ENCODE peak calls at places on chromosomes 16 and 17, in nine cellular contexts. F is DND-41; G is left ventricle myocardium inferior; E is HL-60; K is dorsolateral prefrontal cortex; D is PC-9; A is HCT116; I is CD4-positive, alpha-beta memory T cell; P is stomach. B is an unnamed sample.

GRCh38 chr16:23692190-23692837 is 13.6 kb downstream of the PLK1 start:
- DNase-seq in F (no peak), G (no peak), E (no peak), K (no peak), D (no peak), A (no peak), I (no peak), P (no peak), B (no peak)

GRCh38 chr17:66829883-66830282 is 5.0 kb upstream of the CACNG5 start:
- DNase-seq in F (no peak), G (no peak), E (no peak), K (no peak), D (no peak), A (no peak), I (no peak), P (no peak), B (no peak)

GRCh38 chr17:17144916-17145665 is 61.0 kb downstream of the PLD6 start:
- DNase-seq in F (no peak), G (no peak), E (no peak), K (no peak), D (no peak), A (no peak), I (no peak), P (no peak), B (no peak)

GRCh38 chr17:43309505-43310329 is 75.9 kb upstream of the RNU2-1 start:
- DNase-seq in F (no peak), G (no peak), E (no peak), K (no peak), D (no peak), A (no peak), I (peak), P (no peak), B (no peak)

GRCh38 chr17:66904760-66905637 is 59.5 kb upstream of the CACNG4 start:
- DNase-seq in F (no peak), G (peak), E (no peak), K (no peak), D (peak), A (no peak), I (no peak), P (peak), B (no peak)

GRCh38 chr17:33475594-33475993 is 182.5 kb upstream of the ASIC2 start:
- DNase-seq in F (no peak), G (no peak), E (no peak), K (no peak), D (no peak), A (no peak), I (no peak), P (no peak), B (no peak)

GRCh38 chr17:79874329-79874981 is 35.2 kb upstream of the CBX4 start:
- DNase-seq in F (peak), G (no peak), E (no peak), K (no peak), D (no peak), A (peak), I (peak), P (no peak), B (no peak)

GRCh38 chr17:69506489-69506888 is 92.0 kb downstream of the MAP2K6 start:
- DNase-seq in F (no peak), G (no peak), E (no peak), K (no peak), D (no peak), A (no peak), I (no peak), P (no peak), B (no peak)

GRCh38 chr17:7258731-7259554 is 3.3 kb downstream of the CLDN7 start:
- DNase-seq in F (no peak), G (no peak), E (no peak), K (no peak), D (no peak), A (peak), I (no peak), P (no peak), B (no peak)

GRCh38 chr16:69179255-69180010 is 7.5 kb upstream of the SNTB2 start:
- DNase-seq in F (no peak), G (peak), E (peak), K (no peak), D (peak), A (no peak), I (no peak), P (peak), B (no peak)

GRCh38 chr17:40699359-40699758 is 4.2 kb downstream of the KRT24 start:
- DNase-seq in F (no peak), G (no peak), E (no peak), K (no peak), D (no peak), A (no peak), I (no peak), P (no peak), B (no peak)

GRCh38 chr17:37506678-37507077 is 17.0 kb downstream of the DUSP14 start:
- DNase-seq in F (peak), G (no peak), E (peak), K (peak), D (peak), A (peak), I (no peak), P (no peak), B (no peak)

GRCh38 chr17:50833396-50834125 is 1.8 kb upstream of the WFIKKN2 start:
- DNase-seq in F (no peak), G (no peak), E (no peak), K (no peak), D (no peak), A (no peak), I (no peak), P (no peak), B (no peak)

GRCh38 chr17:57954421-57955182 is 610 bp downstream of the CUEDC1 start:
- DNase-seq in F (no peak), G (peak), E (no peak), K (peak), D (peak), A (no peak), I (no peak), P (peak), B (no peak)

GRCh38 chr16:64434526-64435069 is 687.3 kb downstream of the CDH11 start:
- DNase-seq in F (no peak), G (no peak), E (no peak), K (no peak), D (no peak), A (no peak), I (no peak), P (no peak), B (no peak)

GRCh38 chr17:73783382-73783766 is 139.1 kb upstream of the SDK2 start:
- DNase-seq in F (no peak), G (no peak), E (no peak), K (no peak), D (no peak), A (no peak), I (no peak), P (no peak), B (no peak)

GRCh38 chr16:3549906-3550305 is 27.3 kb downstream of the NLRC3 start:
- DNase-seq in F (no peak), G (no peak), E (no peak), K (no peak), D (no peak), A (no peak), I (no peak), P (no peak), B (no peak)

GRCh38 chr16:89026121-89026612 is 49.2 kb upstream of the CBFA2T3 start:
- DNase-seq in F (peak), G (no peak), E (no peak), K (no peak), D (no peak), A (peak), I (peak), P (no peak), B (peak)

GRCh38 chr16:27083861-27084261 is 17.1 kb downstream of the C16orf82 start:
- DNase-seq in F (no peak), G (peak), E (no peak), K (no peak), D (no peak), A (no peak), I (no peak), P (no peak), B (no peak)

GRCh38 chr16:19524866-19525723 is 1.4 kb downstream of the CCP110 start:
- DNase-seq in F (no peak), G (no peak), E (no peak), K (no peak), D (no peak), A (no peak), I (no peak), P (no peak), B (no peak)

GRCh38 chr17:77320501-77321256 is 179.9 kb downstream of the SEC14L1 start:
- DNase-seq in F (no peak), G (no peak), E (peak), K (peak), D (peak), A (no peak), I (no peak), P (no peak), B (no peak)

GRCh38 chr16:4987580-4988374 is 29.6 kb downstream of the SEC14L5 start:
- DNase-seq in F (no peak), G (no peak), E (no peak), K (no peak), D (no peak), A (no peak), I (no peak), P (no peak), B (no peak)
- H3K4me3 ChIP-seq in F (no peak), G (peak), E (no peak), K (no peak), D (no peak), A (no peak), I (no peak), P (peak), B (no peak)

DNA sequence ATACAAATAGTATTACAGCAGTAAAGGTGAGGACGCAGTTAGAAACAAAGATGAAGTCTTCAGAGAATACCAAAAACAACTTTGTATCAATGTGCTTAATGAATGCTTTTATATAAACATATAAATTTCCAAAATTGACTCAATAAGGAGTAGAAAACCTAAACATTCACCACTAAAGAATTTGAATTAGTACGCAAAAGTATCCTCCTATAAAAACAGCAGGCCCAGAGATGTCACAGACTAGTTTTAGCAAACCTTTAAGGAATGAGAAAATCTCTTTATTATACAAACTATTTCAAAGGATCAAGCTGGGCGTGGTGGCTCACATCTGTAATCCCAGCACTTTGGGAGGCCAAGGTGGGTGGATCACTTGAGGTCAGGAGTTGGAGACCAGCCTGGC is 86.2 kb downstream of the OR1D5 start:
- DNase-seq in F (no peak), G (no peak), E (no peak), K (no peak), D (no peak), A (no peak), I (no peak), P (no peak), B (no peak)
- H3K27ac ChIP-seq in F (no peak), G (no peak), E (no peak), K (no peak), D (no peak), A (no peak), I (no peak), P (no peak), B (no peak)

GRCh38 chr16:81796035-81796434 is 16.9 kb downstream of the PLCG2 start:
- DNase-seq in F (peak), G (no peak), E (no peak), K (peak), D (no peak), A (no peak), I (no peak), P (no peak), B (no peak)
- H3K4me3 ChIP-seq in F (no peak), G (no peak), E (no peak), K (no peak), D (no peak), A (no peak), I (no peak), P (no peak), B (no peak)

DNA sequence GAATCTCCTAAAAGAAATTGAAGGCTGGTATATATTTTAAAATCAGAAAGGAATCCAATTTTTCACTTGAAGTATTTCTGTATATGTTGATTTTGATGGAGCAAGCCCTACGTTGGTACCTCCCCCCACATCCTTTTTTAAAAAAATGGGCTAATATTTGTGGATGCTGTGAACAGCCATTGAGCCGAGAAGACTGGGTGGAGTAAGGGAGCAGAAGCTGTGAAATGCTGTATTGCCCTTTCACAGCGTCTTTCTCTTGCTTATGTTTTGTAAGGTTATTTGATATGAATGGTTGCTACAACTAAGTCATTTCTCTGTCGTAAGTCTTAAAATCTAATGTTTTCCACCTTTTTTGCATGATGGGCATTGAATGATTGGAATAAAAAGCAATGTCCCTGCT is 2.3 kb downstream of the PAFAH1B1 start:
- DNase-seq in F (no peak), G (no peak), E (no peak), K (no peak), D (no peak), A (no peak), I (no peak), P (no peak), B (no peak)
- H3K27ac ChIP-seq in F (peak), G (no peak), E (no peak), K (no peak), D (no peak), A (no peak), I (peak), P (no peak), B (no peak)

GRCh38 chr16:85323961-85324253 is 211.6 kb upstream of the CIBAR2 start:
- DNase-seq in F (no peak), G (no peak), E (no peak), K (no peak), D (no peak), A (no peak), I (no peak), P (no peak), B (no peak)
- H3K4me3 ChIP-seq in F (no peak), G (no peak), E (no peak), K (no peak), D (no peak), A (no peak), I (no peak), P (no peak), B (no peak)